ENCODE peak calls at places on chromosome 18, in seven cellular contexts. One of them, this sample, is unnamed.

GRCh38 chr18:52937840-52938239 is 597.8 kb downstream of the DCC start:
- DNase-seq in OCI-LY7: no peak
- DNase-seq in RWPE1: no peak
- DNase-seq in sigmoid colon: no peak
- DNase-seq in CD8-positive, alpha-beta memory T cell: no peak
- DNase-seq in upper lobe of right lung: no peak
- DNase-seq in cardiac muscle cell: no peak
- DNase-seq in this sample: no peak

GRCh38 chr18:71431171-71431570 is 1113.0 kb downstream of the CBLN2 start:
- DNase-seq in OCI-LY7: no peak
- DNase-seq in RWPE1: no peak
- DNase-seq in sigmoid colon: no peak
- DNase-seq in CD8-positive, alpha-beta memory T cell: no peak
- DNase-seq in upper lobe of right lung: no peak
- DNase-seq in cardiac muscle cell: no peak
- DNase-seq in this sample: no peak

GRCh38 chr18:78080081-78080480 is 830.4 kb downstream of the GALR1 start:
- DNase-seq in OCI-LY7: no peak
- DNase-seq in RWPE1: no peak
- DNase-seq in sigmoid colon: no peak
- DNase-seq in CD8-positive, alpha-beta memory T cell: no peak
- DNase-seq in upper lobe of right lung: no peak
- DNase-seq in cardiac muscle cell: no peak
- DNase-seq in this sample: no peak

GRCh38 chr18:49130261-49130660 is 179.5 kb upstream of the SMAD7 start:
- DNase-seq in OCI-LY7: no peak
- DNase-seq in RWPE1: no peak
- DNase-seq in sigmoid colon: no peak
- DNase-seq in CD8-positive, alpha-beta memory T cell: no peak
- DNase-seq in upper lobe of right lung: no peak
- DNase-seq in cardiac muscle cell: no peak
- DNase-seq in this sample: no peak

GRCh38 chr18:48957136-48957535 is 6.4 kb upstream of the SMAD7 start:
- DNase-seq in OCI-LY7: no peak
- DNase-seq in RWPE1: no peak
- DNase-seq in sigmoid colon: no peak
- DNase-seq in CD8-positive, alpha-beta memory T cell: no peak
- DNase-seq in upper lobe of right lung: no peak
- DNase-seq in cardiac muscle cell: no peak
- DNase-seq in this sample: peak

GRCh38 chr18:80171190-80171872 is 62.3 kb downstream of the ADNP2 start:
- DNase-seq in OCI-LY7: no peak
- DNase-seq in RWPE1: peak
- DNase-seq in sigmoid colon: no peak
- DNase-seq in CD8-positive, alpha-beta memory T cell: peak
- DNase-seq in upper lobe of right lung: peak
- DNase-seq in cardiac muscle cell: peak
- DNase-seq in this sample: no peak

GRCh38 chr18:66013976-66014375 is 263.2 kb downstream of the CDH7 start:
- DNase-seq in OCI-LY7: no peak
- DNase-seq in RWPE1: peak
- DNase-seq in sigmoid colon: no peak
- DNase-seq in CD8-positive, alpha-beta memory T cell: no peak
- DNase-seq in upper lobe of right lung: no peak
- DNase-seq in cardiac muscle cell: no peak
- DNase-seq in this sample: no peak

GRCh38 chr18:76518543-76519155 is 23.6 kb upstream of the ZNF516 start:
- DNase-seq in OCI-LY7: no peak
- DNase-seq in RWPE1: no peak
- DNase-seq in sigmoid colon: no peak
- DNase-seq in CD8-positive, alpha-beta memory T cell: no peak
- DNase-seq in upper lobe of right lung: no peak
- DNase-seq in cardiac muscle cell: peak
- DNase-seq in this sample: no peak

GRCh38 chr18:74271656-74272055 is 20.1 kb downstream of the CYB5A start:
- DNase-seq in OCI-LY7: no peak
- DNase-seq in RWPE1: no peak
- DNase-seq in sigmoid colon: no peak
- DNase-seq in CD8-positive, alpha-beta memory T cell: no peak
- DNase-seq in upper lobe of right lung: no peak
- DNase-seq in cardiac muscle cell: no peak
- DNase-seq in this sample: peak

GRCh38 chr18:46915800-46916550 is 1.3 kb downstream of the PIAS2 start:
- DNase-seq in OCI-LY7: peak
- DNase-seq in RWPE1: no peak
- DNase-seq in sigmoid colon: no peak
- DNase-seq in CD8-positive, alpha-beta memory T cell: no peak
- DNase-seq in upper lobe of right lung: no peak
- DNase-seq in cardiac muscle cell: no peak
- DNase-seq in this sample: no peak

GRCh38 chr18:501406-501714 is 859 bp upstream of the COLEC12 start:
- DNase-seq in OCI-LY7: no peak
- DNase-seq in RWPE1: no peak
- DNase-seq in sigmoid colon: no peak
- DNase-seq in CD8-positive, alpha-beta memory T cell: no peak
- DNase-seq in upper lobe of right lung: no peak
- DNase-seq in cardiac muscle cell: no peak
- DNase-seq in this sample: no peak

GRCh38 chr18:60020107-60020925 is 120.5 kb downstream of the PMAIP1 start:
- DNase-seq in OCI-LY7: no peak
- DNase-seq in RWPE1: no peak
- DNase-seq in sigmoid colon: no peak
- DNase-seq in CD8-positive, alpha-beta memory T cell: no peak
- DNase-seq in upper lobe of right lung: no peak
- DNase-seq in cardiac muscle cell: no peak
- DNase-seq in this sample: no peak

GRCh38 chr18:41464278-41464677 is 490.8 kb upstream of the PIK3C3 start:
- DNase-seq in OCI-LY7: no peak
- DNase-seq in RWPE1: no peak
- DNase-seq in sigmoid colon: no peak
- DNase-seq in CD8-positive, alpha-beta memory T cell: no peak
- DNase-seq in upper lobe of right lung: no peak
- DNase-seq in cardiac muscle cell: no peak
- DNase-seq in this sample: no peak

GRCh38 chr18:36963464-36963863 is 134.5 kb downstream of the KIAA1328 start:
- DNase-seq in OCI-LY7: no peak
- DNase-seq in RWPE1: no peak
- DNase-seq in sigmoid colon: no peak
- DNase-seq in CD8-positive, alpha-beta memory T cell: no peak
- DNase-seq in upper lobe of right lung: no peak
- DNase-seq in cardiac muscle cell: no peak
- DNase-seq in this sample: no peak

GRCh38 chr18:57716550-57716949 is 86.6 kb downstream of the ATP8B1 start:
- DNase-seq in OCI-LY7: no peak
- DNase-seq in RWPE1: no peak
- DNase-seq in sigmoid colon: no peak
- DNase-seq in CD8-positive, alpha-beta memory T cell: no peak
- DNase-seq in upper lobe of right lung: no peak
- DNase-seq in cardiac muscle cell: no peak
- DNase-seq in this sample: no peak

GRCh38 chr18:49101230-49101629 is 150.5 kb upstream of the SMAD7 start:
- DNase-seq in OCI-LY7: no peak
- DNase-seq in RWPE1: no peak
- DNase-seq in sigmoid colon: no peak
- DNase-seq in CD8-positive, alpha-beta memory T cell: no peak
- DNase-seq in upper lobe of right lung: no peak
- DNase-seq in cardiac muscle cell: no peak
- DNase-seq in this sample: no peak

GRCh38 chr18:10923671-10924070 is 225.7 kb downstream of the PIEZO2 start:
- DNase-seq in OCI-LY7: no peak
- DNase-seq in RWPE1: no peak
- DNase-seq in sigmoid colon: no peak
- DNase-seq in CD8-positive, alpha-beta memory T cell: no peak
- DNase-seq in upper lobe of right lung: no peak
- DNase-seq in cardiac muscle cell: no peak
- DNase-seq in this sample: no peak

GRCh38 chr18:61703508-61703907 is 189.3 kb downstream of the RNF152 start:
- DNase-seq in OCI-LY7: no peak
- DNase-seq in RWPE1: no peak
- DNase-seq in sigmoid colon: no peak
- DNase-seq in CD8-positive, alpha-beta memory T cell: no peak
- DNase-seq in upper lobe of right lung: no peak
- DNase-seq in cardiac muscle cell: no peak
- DNase-seq in this sample: no peak

GRCh38 chr18:78861706-78862105 is 117.9 kb upstream of the SALL3 start:
- DNase-seq in OCI-LY7: no peak
- DNase-seq in RWPE1: no peak
- DNase-seq in sigmoid colon: no peak
- DNase-seq in CD8-positive, alpha-beta memory T cell: no peak
- DNase-seq in upper lobe of right lung: no peak
- DNase-seq in cardiac muscle cell: no peak
- DNase-seq in this sample: no peak

GRCh38 chr18:12049983-12050811 is 43.4 kb upstream of the ANKRD62 start:
- DNase-seq in OCI-LY7: peak
- DNase-seq in RWPE1: no peak
- DNase-seq in sigmoid colon: no peak
- DNase-seq in CD8-positive, alpha-beta memory T cell: no peak
- DNase-seq in upper lobe of right lung: no peak
- DNase-seq in cardiac muscle cell: no peak
- DNase-seq in this sample: no peak

GRCh38 chr18:31610841-31611240 is 19.2 kb downstream of the TTR start:
- DNase-seq in OCI-LY7: peak
- DNase-seq in RWPE1: peak
- DNase-seq in sigmoid colon: no peak
- DNase-seq in CD8-positive, alpha-beta memory T cell: no peak
- DNase-seq in upper lobe of right lung: no peak
- DNase-seq in cardiac muscle cell: peak
- DNase-seq in this sample: no peak

GRCh38 chr18:48869591-48869990 is 81.2 kb downstream of the SMAD7 start:
- DNase-seq in OCI-LY7: no peak
- DNase-seq in RWPE1: no peak
- DNase-seq in sigmoid colon: no peak
- DNase-seq in CD8-positive, alpha-beta memory T cell: no peak
- DNase-seq in upper lobe of right lung: no peak
- DNase-seq in cardiac muscle cell: no peak
- DNase-seq in this sample: no peak

GRCh38 chr18:79493211-79493800 is 97.6 kb downstream of the NFATC1 start:
- DNase-seq in OCI-LY7: no peak
- DNase-seq in RWPE1: no peak
- DNase-seq in sigmoid colon: peak
- DNase-seq in CD8-positive, alpha-beta memory T cell: no peak
- DNase-seq in upper lobe of right lung: peak
- DNase-seq in cardiac muscle cell: no peak
- DNase-seq in this sample: no peak

GRCh38 chr18:45802814-45803492 is 22.5 kb upstream of the SIGLEC15 start:
- DNase-seq in OCI-LY7: no peak
- DNase-seq in RWPE1: peak
- DNase-seq in sigmoid colon: no peak
- DNase-seq in CD8-positive, alpha-beta memory T cell: no peak
- DNase-seq in upper lobe of right lung: no peak
- DNase-seq in cardiac muscle cell: no peak
- DNase-seq in this sample: peak

GRCh38 chr18:24009246-24009645 is 5.3 kb upstream of the TTC39C start:
- DNase-seq in OCI-LY7: no peak
- DNase-seq in RWPE1: no peak
- DNase-seq in sigmoid colon: no peak
- DNase-seq in CD8-positive, alpha-beta memory T cell: no peak
- DNase-seq in upper lobe of right lung: no peak
- DNase-seq in cardiac muscle cell: no peak
- DNase-seq in this sample: no peak
- H3K27ac ChIP-seq in OCI-LY7: peak
- H3K27ac ChIP-seq in RWPE1: no peak
- H3K27ac ChIP-seq in sigmoid colon: no peak
- H3K27ac ChIP-seq in CD8-positive, alpha-beta memory T cell: no peak
- H3K27ac ChIP-seq in upper lobe of right lung: no peak
- H3K27ac ChIP-seq in cardiac muscle cell: no peak
- H3K27ac ChIP-seq in this sample: no peak

GRCh38 chr18:22432672-22433137 is 15.0 kb upstream of the CTAGE1 start:
- DNase-seq in OCI-LY7: no peak
- DNase-seq in RWPE1: peak
- DNase-seq in sigmoid colon: peak
- DNase-seq in CD8-positive, alpha-beta memory T cell: no peak
- DNase-seq in upper lobe of right lung: no peak
- DNase-seq in cardiac muscle cell: no peak
- DNase-seq in this sample: peak
- H3K27ac ChIP-seq in OCI-LY7: no peak
- H3K27ac ChIP-seq in RWPE1: peak
- H3K27ac ChIP-seq in sigmoid colon: no peak
- H3K27ac ChIP-seq in CD8-positive, alpha-beta memory T cell: no peak
- H3K27ac ChIP-seq in upper lobe of right lung: peak
- H3K27ac ChIP-seq in cardiac muscle cell: no peak
- H3K27ac ChIP-seq in this sample: peak

GRCh38 chr18:23232331-23232730 is 97.0 kb downstream of the CABLES1 start:
- DNase-seq in OCI-LY7: no peak
- DNase-seq in RWPE1: no peak
- DNase-seq in sigmoid colon: no peak
- DNase-seq in CD8-positive, alpha-beta memory T cell: no peak
- DNase-seq in upper lobe of right lung: no peak
- DNase-seq in cardiac muscle cell: no peak
- DNase-seq in this sample: no peak
- H3K27ac ChIP-seq in OCI-LY7: peak
- H3K27ac ChIP-seq in RWPE1: no peak
- H3K27ac ChIP-seq in sigmoid colon: no peak
- H3K27ac ChIP-seq in CD8-positive, alpha-beta memory T cell: peak
- H3K27ac ChIP-seq in upper lobe of right lung: no peak
- H3K27ac ChIP-seq in cardiac muscle cell: no peak
- H3K27ac ChIP-seq in this sample: no peak

GRCh38 chr18:32772580-32773186 is at the start of gene KLHL14:
- DNase-seq in OCI-LY7: peak
- DNase-seq in RWPE1: no peak
- DNase-seq in sigmoid colon: no peak
- DNase-seq in CD8-positive, alpha-beta memory T cell: no peak
- DNase-seq in upper lobe of right lung: no peak
- DNase-seq in cardiac muscle cell: no peak
- DNase-seq in this sample: no peak

GRCh38 chr18:32770651-32771168 is 2.1 kb downstream of the KLHL14 start:
- DNase-seq in OCI-LY7: no peak
- DNase-seq in RWPE1: no peak
- DNase-seq in sigmoid colon: no peak
- DNase-seq in CD8-positive, alpha-beta memory T cell: no peak
- DNase-seq in upper lobe of right lung: no peak
- DNase-seq in cardiac muscle cell: no peak
- DNase-seq in this sample: no peak

GRCh38 chr18:32771871-32772499 is 838 bp downstream of the KLHL14 start:
- DNase-seq in OCI-LY7: no peak
- DNase-seq in RWPE1: no peak
- DNase-seq in sigmoid colon: peak
- DNase-seq in CD8-positive, alpha-beta memory T cell: no peak
- DNase-seq in upper lobe of right lung: no peak
- DNase-seq in cardiac muscle cell: peak
- DNase-seq in this sample: no peak

GRCh38 chr18:32770181-32770650 is 2.6 kb downstream of the KLHL14 start:
- DNase-seq in OCI-LY7: no peak
- DNase-seq in RWPE1: no peak
- DNase-seq in sigmoid colon: peak
- DNase-seq in CD8-positive, alpha-beta memory T cell: no peak
- DNase-seq in upper lobe of right lung: no peak
- DNase-seq in cardiac muscle cell: peak
- DNase-seq in this sample: no peak

DNA sequence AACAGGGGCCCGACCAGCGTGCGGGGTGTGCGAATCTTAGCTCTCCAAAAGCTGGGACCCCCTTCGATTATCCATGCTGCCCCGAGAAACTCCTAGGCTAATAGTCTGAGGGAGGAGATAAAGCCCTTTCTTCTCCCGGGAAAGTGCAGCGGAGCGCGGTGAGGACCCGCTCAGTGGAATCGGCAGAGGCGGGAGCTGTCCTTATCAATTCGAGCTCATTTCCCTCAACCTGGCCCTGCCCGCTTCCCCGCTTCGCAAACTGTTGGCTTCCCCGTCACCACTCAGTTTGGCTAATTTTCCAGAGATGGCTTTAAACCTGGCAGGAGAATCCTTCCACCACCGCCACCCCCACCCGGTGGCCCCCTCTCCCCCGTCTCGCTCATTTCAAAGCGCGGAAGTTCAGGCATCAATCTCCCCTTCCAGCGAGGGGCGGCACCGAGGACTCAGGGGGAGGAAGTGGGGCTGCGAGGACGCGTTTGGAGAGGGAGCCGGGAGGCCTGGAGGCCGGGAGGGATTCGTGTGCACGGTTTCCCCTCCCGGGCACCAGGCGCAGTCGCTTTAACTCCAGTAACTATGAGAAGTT is 1.6 kb downstream of the KLHL14 start:
- DNase-seq in OCI-LY7: peak
- DNase-seq in RWPE1: no peak
- DNase-seq in sigmoid colon: no peak
- DNase-seq in CD8-positive, alpha-beta memory T cell: no peak
- DNase-seq in upper lobe of right lung: no peak
- DNase-seq in cardiac muscle cell: peak
- DNase-seq in this sample: no peak
- H3K27ac ChIP-seq in OCI-LY7: no peak
- H3K27ac ChIP-seq in RWPE1: no peak
- H3K27ac ChIP-seq in sigmoid colon: no peak
- H3K27ac ChIP-seq in CD8-positive, alpha-beta memory T cell: no peak
- H3K27ac ChIP-seq in upper lobe of right lung: no peak
- H3K27ac ChIP-seq in cardiac muscle cell: peak
- H3K27ac ChIP-seq in this sample: no peak

This sample was measured in epithelial cell of prostate.